ENCODE peak calls at places on chromosome 4, in six cellular contexts. T is activated T-cell treated with anti-CD3 and anti-CD28 coated beads, Interleukin-2, amount 50 U/mL, for 72 hours; D is A549; S is CD4-positive, CD25-positive, alpha-beta regulatory T cell; L is gastroesophageal sphincter; B is IMR-90. Y is an unnamed sample.

GRCh38 chr4:1543561-1543960 is 137.3 kb upstream of the NKX1-1 start:
- ATAC-seq in D (no peak), T (no peak), S (no peak), L (no peak), B (no peak), Y (no peak)

GRCh38 chr4:152996101-152996500 is 60.0 kb downstream of the FHDC1 start:
- ATAC-seq in B (no peak), D (no peak), T (no peak), L (no peak), S (no peak), Y (no peak)

GRCh38 chr4:186826866-186827541 is 103.3 kb upstream of the FAT1 start:
- ATAC-seq in L (no peak), D (no peak), T (no peak), B (no peak), S (no peak), Y (no peak)

GRCh38 chr4:139028191-139028661 is 12.6 kb downstream of the NOCT start:
- ATAC-seq in L (no peak), D (no peak), T (no peak), B (peak), S (no peak), Y (no peak)

GRCh38 chr4:128524311-128524710 is 236.7 kb upstream of the PGRMC2 start:
- ATAC-seq in S (no peak), T (no peak), B (no peak), L (no peak), D (peak), Y (no peak)

GRCh38 chr4:30671926-30672325 is 48.2 kb upstream of the PCDH7 start:
- ATAC-seq in L (no peak), D (no peak), S (no peak), T (no peak), B (no peak), Y (no peak)

GRCh38 chr4:159273126-159273438 is 170.2 kb downstream of the RAPGEF2 start:
- ATAC-seq in D (no peak), L (no peak), S (no peak), B (no peak), T (no peak), Y (no peak)

GRCh38 chr4:175770555-175770954 is 41.5 kb downstream of the GPM6A start:
- ATAC-seq in S (no peak), B (no peak), D (peak), L (no peak), T (no peak), Y (no peak)

GRCh38 chr4:73860884-73861283 is 7.8 kb downstream of the PF4V1 start:
- ATAC-seq in B (no peak), S (no peak), L (no peak), D (no peak), T (no peak), Y (no peak)

GRCh38 chr4:37989398-37990260 is 29.4 kb downstream of the PTTG2 start:
- ATAC-seq in L (peak), T (no peak), S (no peak), D (no peak), B (no peak), Y (no peak)

GRCh38 chr4:156576946-156577345 is 394.7 kb downstream of the PDGFC start:
- ATAC-seq in B (no peak), T (no peak), S (no peak), L (no peak), D (no peak), Y (no peak)

GRCh38 chr4:34649716-34650115 is 1594.6 kb downstream of the ARAP2 start:
- ATAC-seq in D (no peak), L (no peak), B (no peak), T (no peak), S (no peak), Y (no peak)

GRCh38 chr4:183205193-183205592 is 106.1 kb downstream of the WWC2 start:
- ATAC-seq in S (no peak), B (no peak), T (no peak), L (no peak), D (no peak), Y (no peak)

GRCh38 chr4:48986654-48987164 is 634 bp downstream of the CWH43 start:
- ATAC-seq in T (no peak), B (no peak), S (no peak), D (no peak), L (no peak), Y (no peak)

GRCh38 chr4:113394730-113395530 is 345.5 kb downstream of the ANK2 start:
- ATAC-seq in T (peak), D (peak), B (peak), L (peak), S (peak), Y (peak)

GRCh38 chr4:83013420-83013867 is 2.8 kb upstream of the LIN54 start:
- ATAC-seq in D (peak), L (no peak), S (no peak), T (no peak), B (no peak), Y (no peak)

GRCh38 chr4:127549521-127549920 is 83.2 kb upstream of the INTU start:
- ATAC-seq in D (no peak), S (no peak), T (no peak), L (no peak), B (peak), Y (no peak)

GRCh38 chr4:158787718-158788441 is 19.1 kb downstream of the FNIP2 start:
- ATAC-seq in D (no peak), S (no peak), L (no peak), T (no peak), B (no peak), Y (no peak)

GRCh38 chr4:3250956-3251690 is 2.2 kb downstream of the MSANTD1 start:
- ATAC-seq in B (peak), L (no peak), S (no peak), T (peak), D (no peak), Y (peak)

GRCh38 chr4:119246177-119246576 is 33.7 kb downstream of the USP53 start:
- ATAC-seq in D (no peak), B (no peak), S (no peak), L (peak), T (no peak), Y (no peak)

GRCh38 chr4:88295656-88296055 is 11.3 kb upstream of the PPM1K start:
- ATAC-seq in S (no peak), T (no peak), B (no peak), L (no peak), D (no peak), Y (no peak)

GRCh38 chr4:169604903-169605331 is 7.5 kb downstream of the NEK1 start:
- ATAC-seq in B (no peak), L (no peak), S (no peak), T (no peak), D (no peak), Y (no peak)

GRCh38 chr4:77014256-77014655 is 61.5 kb downstream of the CCNI start:
- ATAC-seq in D (no peak), L (no peak), T (peak), B (no peak), S (no peak), Y (peak)

GRCh38 chr4:111113591-111113990 is 490.7 kb upstream of the PITX2 start:
- ATAC-seq in D (no peak), S (no peak), L (no peak), T (no peak), B (no peak), Y (no peak)

GRCh38 chr4:86033171-86033570 is 326.7 kb downstream of the MAPK10 start:
- ATAC-seq in D (no peak), S (no peak), B (peak), T (no peak), L (peak), Y (no peak)

GRCh38 chr4:168811207-168811606 is 198.8 kb downstream of the CBR4 start:
- ATAC-seq in S (no peak), T (no peak), D (peak), B (no peak), L (no peak), Y (no peak)